ENCODE peak calls at places on chromosomes 11 and 22, in eight cellular contexts. One of them, this sample, is unnamed.

GRCh38 chr11:45798793-45799441 is 6.0 kb upstream of the SLC35C1 start:
- DNase-seq in transverse colon: no peak
- DNase-seq in AG04450: no peak
- DNase-seq in neuronal stem cell: no peak
- DNase-seq in DND-41: no peak
- DNase-seq in lower lobe of right lung: peak; percentile 73
- DNase-seq in WERI-Rb-1: no peak
- DNase-seq in mesendoderm: no peak
- DNase-seq in this sample: no peak

GRCh38 chr11:61516675-61517516 is 8.3 kb downstream of the LRRC10B start:
- DNase-seq in WERI-Rb-1: peak; percentile 91
- DNase-seq in neuronal stem cell: peak; percentile 74
- DNase-seq in transverse colon: no peak
- DNase-seq in mesendoderm: peak; percentile 52
- DNase-seq in lower lobe of right lung: no peak
- DNase-seq in AG04450: no peak
- DNase-seq in DND-41: peak; percentile 58
- DNase-seq in this sample: peak; percentile 43

GRCh38 chr22:23431337-23432072 is 148.6 kb downstream of the IGLL1 start:
- DNase-seq in WERI-Rb-1: peak; percentile 50
- DNase-seq in lower lobe of right lung: no peak
- DNase-seq in DND-41: no peak
- DNase-seq in neuronal stem cell: no peak
- DNase-seq in AG04450: no peak
- DNase-seq in mesendoderm: peak; percentile 55
- DNase-seq in transverse colon: no peak
- DNase-seq in this sample: peak; percentile 2

GRCh38 chr11:67563354-67564114 is 20.1 kb upstream of the GSTP1 start:
- DNase-seq in lower lobe of right lung: no peak
- DNase-seq in transverse colon: peak; percentile 71
- DNase-seq in AG04450: peak; percentile 72
- DNase-seq in neuronal stem cell: no peak
- DNase-seq in DND-41: no peak
- DNase-seq in WERI-Rb-1: no peak
- DNase-seq in mesendoderm: peak; percentile 91
- DNase-seq in this sample: peak; percentile 92

GRCh38 chr11:88886796-88887195 is 179.0 kb downstream of the GRM5 start:
- DNase-seq in AG04450: peak; percentile 10
- DNase-seq in WERI-Rb-1: peak; percentile 55
- DNase-seq in lower lobe of right lung: no peak
- DNase-seq in transverse colon: peak; percentile 11
- DNase-seq in mesendoderm: peak; percentile 64
- DNase-seq in neuronal stem cell: peak; percentile 0
- DNase-seq in DND-41: peak; percentile 40
- DNase-seq in this sample: peak; percentile 94

GRCh38 chr11:45362636-45363035 is 76.5 kb upstream of the SYT13 start:
- DNase-seq in DND-41: no peak
- DNase-seq in lower lobe of right lung: no peak
- DNase-seq in AG04450: no peak
- DNase-seq in neuronal stem cell: no peak
- DNase-seq in mesendoderm: no peak
- DNase-seq in transverse colon: no peak
- DNase-seq in WERI-Rb-1: no peak
- DNase-seq in this sample: no peak

GRCh38 chr11:120746836-120747609 is 235.5 kb downstream of the GRIK4 start:
- DNase-seq in DND-41: no peak
- DNase-seq in mesendoderm: no peak
- DNase-seq in AG04450: no peak
- DNase-seq in lower lobe of right lung: no peak
- DNase-seq in WERI-Rb-1: peak; percentile 97
- DNase-seq in transverse colon: no peak
- DNase-seq in neuronal stem cell: no peak
- DNase-seq in this sample: peak; percentile 4

GRCh38 chr11:128720522-128720985 is 26.7 kb downstream of the FLI1 start:
- DNase-seq in AG04450: no peak
- DNase-seq in neuronal stem cell: peak; percentile 56
- DNase-seq in lower lobe of right lung: peak; percentile 48
- DNase-seq in WERI-Rb-1: no peak
- DNase-seq in transverse colon: peak; percentile 67
- DNase-seq in DND-41: no peak
- DNase-seq in mesendoderm: no peak
- DNase-seq in this sample: no peak

GRCh38 chr11:73330569-73331093 is 22.6 kb downstream of the ARHGEF17 start:
- DNase-seq in neuronal stem cell: no peak
- DNase-seq in transverse colon: no peak
- DNase-seq in AG04450: no peak
- DNase-seq in mesendoderm: peak; percentile 73
- DNase-seq in DND-41: no peak
- DNase-seq in WERI-Rb-1: peak; percentile 67
- DNase-seq in lower lobe of right lung: no peak
- DNase-seq in this sample: peak; percentile 26

GRCh38 chr22:23128269-23129108 is 13.3 kb downstream of the RSPH14 start:
- DNase-seq in neuronal stem cell: peak; percentile 72
- DNase-seq in WERI-Rb-1: peak; percentile 91
- DNase-seq in lower lobe of right lung: peak; percentile 66
- DNase-seq in transverse colon: peak; percentile 79
- DNase-seq in DND-41: peak; percentile 77
- DNase-seq in mesendoderm: peak; percentile 82
- DNase-seq in AG04450: peak; percentile 66
- DNase-seq in this sample: peak; percentile 73

GRCh38 chr11:27443746-27444465 is 28.7 kb downstream of the LGR4 start:
- DNase-seq in AG04450: no peak
- DNase-seq in DND-41: no peak
- DNase-seq in neuronal stem cell: peak; percentile 89
- DNase-seq in mesendoderm: no peak
- DNase-seq in transverse colon: no peak
- DNase-seq in lower lobe of right lung: no peak
- DNase-seq in WERI-Rb-1: no peak
- DNase-seq in this sample: no peak

GRCh38 chr22:24411256-24412004 is 16.0 kb upstream of the ADORA2A start:
- DNase-seq in mesendoderm: no peak
- DNase-seq in WERI-Rb-1: no peak
- DNase-seq in AG04450: no peak
- DNase-seq in lower lobe of right lung: no peak
- DNase-seq in neuronal stem cell: no peak
- DNase-seq in transverse colon: no peak
- DNase-seq in DND-41: no peak
- DNase-seq in this sample: no peak

GRCh38 chr11:91163619-91164451 is 941.0 kb upstream of the CHORDC1 start:
- DNase-seq in mesendoderm: no peak
- DNase-seq in DND-41: no peak
- DNase-seq in neuronal stem cell: no peak
- DNase-seq in transverse colon: no peak
- DNase-seq in WERI-Rb-1: no peak
- DNase-seq in lower lobe of right lung: peak; percentile 8
- DNase-seq in AG04450: no peak
- DNase-seq in this sample: peak; percentile 89

GRCh38 chr11:75492181-75492820 is 33.4 kb downstream of the GDPD5 start:
- DNase-seq in mesendoderm: peak; percentile 81
- DNase-seq in lower lobe of right lung: no peak
- DNase-seq in AG04450: no peak
- DNase-seq in DND-41: peak; percentile 48
- DNase-seq in WERI-Rb-1: peak; percentile 52
- DNase-seq in neuronal stem cell: no peak
- DNase-seq in transverse colon: peak; percentile 32
- DNase-seq in this sample: peak; percentile 51

GRCh38 chr22:17878970-17879369 is 104.7 kb upstream of the BID start:
- DNase-seq in mesendoderm: no peak
- DNase-seq in DND-41: no peak
- DNase-seq in neuronal stem cell: no peak
- DNase-seq in lower lobe of right lung: no peak
- DNase-seq in AG04450: no peak
- DNase-seq in WERI-Rb-1: no peak
- DNase-seq in transverse colon: no peak
- DNase-seq in this sample: no peak

GRCh38 chr11:44325698-44326097 is 15.8 kb upstream of the ALX4 start:
- DNase-seq in transverse colon: no peak
- DNase-seq in DND-41: no peak
- DNase-seq in AG04450: no peak
- DNase-seq in mesendoderm: no peak
- DNase-seq in lower lobe of right lung: no peak
- DNase-seq in neuronal stem cell: no peak
- DNase-seq in WERI-Rb-1: no peak
- DNase-seq in this sample: no peak

GRCh38 chr11:109401532-109401931 is 20.5 kb upstream of the C11orf87 start:
- DNase-seq in transverse colon: no peak
- DNase-seq in DND-41: no peak
- DNase-seq in lower lobe of right lung: no peak
- DNase-seq in neuronal stem cell: no peak
- DNase-seq in WERI-Rb-1: no peak
- DNase-seq in AG04450: no peak
- DNase-seq in mesendoderm: no peak
- DNase-seq in this sample: peak; percentile 35

GRCh38 chr11:105821366-105821765 is 200.7 kb downstream of the MSANTD4 start:
- DNase-seq in DND-41: no peak
- DNase-seq in lower lobe of right lung: no peak
- DNase-seq in WERI-Rb-1: no peak
- DNase-seq in AG04450: no peak
- DNase-seq in mesendoderm: peak; percentile 63
- DNase-seq in transverse colon: no peak
- DNase-seq in neuronal stem cell: no peak
- DNase-seq in this sample: no peak

GRCh38 chr22:42065408-42066132 is 5.0 kb downstream of the NAGA start:
- DNase-seq in WERI-Rb-1: no peak
- DNase-seq in transverse colon: no peak
- DNase-seq in neuronal stem cell: no peak
- DNase-seq in AG04450: no peak
- DNase-seq in lower lobe of right lung: no peak
- DNase-seq in mesendoderm: peak; percentile 69
- DNase-seq in DND-41: no peak
- DNase-seq in this sample: no peak

GRCh38 chr11:75720639-75721038 is 3.0 kb downstream of the MOGAT2 start:
- DNase-seq in mesendoderm: no peak
- DNase-seq in lower lobe of right lung: no peak
- DNase-seq in neuronal stem cell: no peak
- DNase-seq in AG04450: no peak
- DNase-seq in WERI-Rb-1: no peak
- DNase-seq in transverse colon: no peak
- DNase-seq in DND-41: no peak
- DNase-seq in this sample: no peak

GRCh38 chr11:129314381-129314780 is 61.3 kb upstream of the BARX2 start:
- DNase-seq in neuronal stem cell: no peak
- DNase-seq in AG04450: no peak
- DNase-seq in lower lobe of right lung: no peak
- DNase-seq in transverse colon: no peak
- DNase-seq in mesendoderm: no peak
- DNase-seq in DND-41: no peak
- DNase-seq in WERI-Rb-1: no peak
- DNase-seq in this sample: no peak

GRCh38 chr11:57190548-57190947 is 8.8 kb downstream of the LRRC55 start:
- DNase-seq in neuronal stem cell: no peak
- DNase-seq in DND-41: no peak
- DNase-seq in WERI-Rb-1: no peak
- DNase-seq in AG04450: no peak
- DNase-seq in mesendoderm: no peak
- DNase-seq in lower lobe of right lung: no peak
- DNase-seq in transverse colon: no peak
- DNase-seq in this sample: no peak

GRCh38 chr22:46096706-46097230 is 53.6 kb upstream of the PPARA start:
- DNase-seq in AG04450: no peak
- DNase-seq in mesendoderm: no peak
- DNase-seq in neuronal stem cell: no peak
- DNase-seq in DND-41: no peak
- DNase-seq in WERI-Rb-1: no peak
- DNase-seq in lower lobe of right lung: no peak
- DNase-seq in transverse colon: no peak
- DNase-seq in this sample: no peak
- H3K27ac ChIP-seq in AG04450: no peak overlapping the region
- H3K27ac ChIP-seq in mesendoderm: no peak overlapping the region
- H3K27ac ChIP-seq in neuronal stem cell: no peak overlapping the region
- H3K27ac ChIP-seq in DND-41: no peak overlapping the region
- H3K27ac ChIP-seq in WERI-Rb-1: no peak overlapping the region
- H3K27ac ChIP-seq in lower lobe of right lung: no peak overlapping the region
- H3K27ac ChIP-seq in transverse colon: peak overlapping the region; percentile 5
- H3K27ac ChIP-seq in this sample: no peak overlapping the region

DNA sequence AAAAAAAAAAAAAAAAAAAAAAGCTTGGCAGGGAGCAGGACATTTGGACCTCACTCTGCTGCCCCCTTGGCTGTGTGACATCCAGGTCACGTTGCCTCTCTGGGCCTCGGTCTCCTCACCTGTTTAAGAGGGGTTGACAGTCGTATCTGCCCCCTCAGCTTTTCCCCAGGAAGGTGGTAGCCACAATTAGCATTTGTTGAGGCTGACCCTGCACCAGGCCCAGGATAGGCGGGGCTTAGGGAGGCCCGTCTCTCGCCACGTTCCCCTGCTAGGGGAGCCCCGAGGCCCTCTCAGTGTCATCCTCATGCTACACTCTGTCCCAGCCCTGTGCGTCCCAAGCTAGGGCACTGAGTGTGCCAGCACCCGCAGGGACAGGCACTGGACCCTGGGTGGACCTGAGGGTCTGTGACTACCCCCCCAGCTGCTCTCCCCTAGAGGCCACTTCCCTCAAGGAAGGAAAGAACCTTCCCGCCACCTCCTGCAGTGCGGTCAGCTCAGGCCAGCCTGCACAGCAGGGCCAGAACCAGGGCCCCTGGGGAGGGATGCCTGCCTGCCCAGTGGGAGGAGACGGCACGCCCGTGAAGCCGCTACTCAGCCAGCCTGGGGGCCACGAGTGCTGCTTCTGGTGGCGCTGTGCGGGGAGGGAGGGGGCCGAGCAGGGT is 38.5 kb upstream of the PPARA start:
- DNase-seq in neuronal stem cell: no peak
- DNase-seq in WERI-Rb-1: no peak
- DNase-seq in AG04450: no peak
- DNase-seq in DND-41: no peak
- DNase-seq in mesendoderm: peak; percentile 48
- DNase-seq in lower lobe of right lung: no peak
- DNase-seq in transverse colon: no peak
- DNase-seq in this sample: no peak
- H3K27ac ChIP-seq in neuronal stem cell: no peak overlapping the region
- H3K27ac ChIP-seq in WERI-Rb-1: no peak overlapping the region
- H3K27ac ChIP-seq in AG04450: no peak overlapping the region
- H3K27ac ChIP-seq in DND-41: no peak overlapping the region
- H3K27ac ChIP-seq in mesendoderm: no peak overlapping the region
- H3K27ac ChIP-seq in lower lobe of right lung: peak overlapping the region; percentile 36
- H3K27ac ChIP-seq in transverse colon: peak overlapping the region; percentile 77
- H3K27ac ChIP-seq in this sample: no peak overlapping the region

DNA sequence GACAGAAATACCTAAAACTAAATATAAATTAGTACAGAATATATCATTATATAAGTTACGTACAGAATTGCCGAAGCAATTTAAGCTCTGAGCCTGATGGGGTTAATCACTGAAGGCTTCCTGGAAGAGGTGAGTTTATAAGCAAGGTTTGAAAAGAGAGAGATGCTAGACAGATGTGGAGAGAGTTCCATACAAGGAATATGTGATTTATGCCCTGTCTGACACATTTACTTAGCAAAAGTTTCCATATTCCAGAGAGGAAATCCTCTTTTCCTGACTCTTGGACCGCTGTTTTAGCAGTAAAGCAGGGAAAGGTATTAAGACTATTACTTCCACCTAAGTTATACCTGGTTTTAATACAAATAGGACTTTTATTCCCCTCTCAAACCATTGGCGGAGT is 65.1 kb downstream of the DBX1 start:
- DNase-seq in mesendoderm: no peak
- DNase-seq in WERI-Rb-1: no peak
- DNase-seq in lower lobe of right lung: no peak
- DNase-seq in DND-41: no peak
- DNase-seq in AG04450: no peak
- DNase-seq in transverse colon: no peak
- DNase-seq in neuronal stem cell: no peak
- DNase-seq in this sample: no peak
- H3K27ac ChIP-seq in mesendoderm: no peak overlapping the region
- H3K27ac ChIP-seq in WERI-Rb-1: no peak overlapping the region
- H3K27ac ChIP-seq in lower lobe of right lung: no peak overlapping the region
- H3K27ac ChIP-seq in DND-41: no peak overlapping the region
- H3K27ac ChIP-seq in AG04450: no peak overlapping the region
- H3K27ac ChIP-seq in transverse colon: no peak overlapping the region
- H3K27ac ChIP-seq in neuronal stem cell: no peak overlapping the region
- H3K27ac ChIP-seq in this sample: no peak overlapping the region

GRCh38 chr11:48001438-48002021 is 21.2 kb downstream of the PTPRJ start:
- DNase-seq in neuronal stem cell: no peak
- DNase-seq in WERI-Rb-1: no peak
- DNase-seq in mesendoderm: no peak
- DNase-seq in lower lobe of right lung: no peak
- DNase-seq in transverse colon: peak; percentile 57
- DNase-seq in AG04450: peak; percentile 63
- DNase-seq in DND-41: no peak
- DNase-seq in this sample: no peak
- H3K27ac ChIP-seq in neuronal stem cell: no peak overlapping the region
- H3K27ac ChIP-seq in WERI-Rb-1: no peak overlapping the region
- H3K27ac ChIP-seq in mesendoderm: no peak overlapping the region
- H3K27ac ChIP-seq in lower lobe of right lung: no peak overlapping the region
- H3K27ac ChIP-seq in transverse colon: peak overlapping the region; percentile 29
- H3K27ac ChIP-seq in AG04450: peak overlapping the region; percentile 39
- H3K27ac ChIP-seq in DND-41: no peak overlapping the region
- H3K27ac ChIP-seq in this sample: no peak overlapping the region